ENCODE peak calls at places on chromosomes 3 and 15, in four cellular contexts. B, E, S and M are unnamed samples.

GRCh38 chr3:102057781-102058421 is 208.6 kb downstream of the NFKBIZ start:
- DNase-seq in B (no peak), E (no peak), S (no peak), M (no peak)

GRCh38 chr3:191391873-191392808 is 61.8 kb upstream of the UTS2B start:
- DNase-seq in B (no peak), E (no peak), S (no peak), M (no peak)

GRCh38 chr3:72739521-72740466 is 108.5 kb downstream of the SHQ1 start:
- DNase-seq in B (no peak), E (peak), S (no peak), M (no peak)

GRCh38 chr3:111831840-111832239 is 27.2 kb upstream of the PHLDB2 start:
- DNase-seq in B (no peak), E (no peak), S (no peak), M (no peak)

GRCh38 chr3:159252772-159253384 is 451.0 kb downstream of the MFSD1 start:
- DNase-seq in B (no peak), E (peak), S (no peak), M (peak)

GRCh38 chr15:65391732-65392131 is 13.9 kb upstream of the IGDCC3 start:
- DNase-seq in B (no peak), E (no peak), S (no peak), M (no peak)

GRCh38 chr3:142276780-142277179 is 51.4 kb upstream of the GK5 start:
- DNase-seq in B (no peak), E (peak), S (no peak), M (no peak)

GRCh38 chr15:71679223-71680078 is 130.9 kb upstream of the NR2E3 start:
- DNase-seq in B (no peak), E (peak), S (no peak), M (no peak)

GRCh38 chr3:63798873-63799272 is 20.2 kb upstream of the C3orf49 start:
- DNase-seq in B (no peak), E (no peak), S (no peak), M (no peak)